ENCODE peak calls at places on chromosomes 16 and 17, in seven cellular contexts. J, L, Q, M, V, P and H are unnamed samples.

GRCh38 chr17:46212634-46213435 is 19.6 kb upstream of the KANSL1 start:
- DNase-seq in P (no peak), J (peak; percentile 48), M (peak; percentile 76), Q (peak; percentile 77), L (no peak), V (peak; percentile 66), H (peak; percentile 73)

GRCh38 chr17:79272666-79273219 is 198.1 kb downstream of the ENGASE start:
- DNase-seq in L (no peak), V (no peak), M (peak; percentile 16), Q (peak; percentile 85), P (no peak), J (peak; percentile 31), H (no peak)

GRCh38 chr16:51900221-51900780 is 646.6 kb downstream of the TOX3 start:
- DNase-seq in M (no peak), Q (no peak), L (no peak), V (no peak), P (no peak), J (no peak), H (no peak)

GRCh38 chr16:55037051-55037450 is 106.4 kb downstream of the IRX5 start:
- DNase-seq in Q (no peak), J (no peak), V (no peak), L (peak; percentile 8), P (no peak), M (no peak), H (no peak)

GRCh38 chr17:81589612-81590011 is 37.5 kb upstream of the FAAP100 start:
- DNase-seq in V (no peak), P (no peak), Q (no peak), M (no peak), L (no peak), J (no peak), H (no peak)

GRCh38 chr17:69607162-69607834 is 192.8 kb downstream of the MAP2K6 start:
- DNase-seq in J (peak; percentile 57), V (no peak), M (peak; percentile 68), L (peak; percentile 70), P (peak; percentile 45), Q (peak; percentile 62), H (peak; percentile 16)

GRCh38 chr17:64732336-64733006 is 70.4 kb upstream of the SMURF2 start:
- DNase-seq in P (no peak), M (peak; percentile 58), V (peak; percentile 2), J (no peak), Q (peak; percentile 77), L (no peak), H (no peak)

GRCh38 chr16:48487287-48487686 is 102.1 kb upstream of the SIAH1 start:
- DNase-seq in L (no peak), V (no peak), Q (no peak), J (no peak), P (no peak), M (no peak), H (no peak)

GRCh38 chr16:86289907-86290306 is 220.4 kb upstream of the FOXF1 start:
- DNase-seq in M (no peak), Q (no peak), V (no peak), L (no peak), P (no peak), J (no peak), H (no peak)

GRCh38 chr16:12327971-12328726 is 351.6 kb downstream of the SNX29 start:
- DNase-seq in L (no peak), J (no peak), Q (no peak), P (no peak), M (no peak), V (no peak), H (no peak)

GRCh38 chr16:87326151-87326571 is 9.0 kb upstream of the C16orf95 start:
- DNase-seq in V (no peak), J (no peak), L (no peak), Q (no peak), P (no peak), M (no peak), H (no peak)

GRCh38 chr17:16945513-16946201 is 26.3 kb downstream of the TNFRSF13B start:
- DNase-seq in L (peak; percentile 66), M (no peak), V (no peak), Q (peak; percentile 35), J (peak; percentile 7), P (no peak), H (no peak)
- TF ChIP-seq JUND in L (no peak), M (no peak), V (no peak), Q (no peak), J (no peak), P (no peak), H (no peak)

GRCh38 chr17:57482657-57483056 is 226.3 kb downstream of the MSI2 start:
- DNase-seq in J (no peak), M (no peak), L (no peak), P (no peak), V (no peak), Q (no peak), H (no peak)
- TF ChIP-seq JUND in J (no peak), M (no peak), L (no peak), P (no peak), V (no peak), Q (peak; percentile 48), H (no peak)

GRCh38 chr17:142102-142661 is 4.8 kb downstream of the SCGB1C2 start:
- DNase-seq in M (peak; percentile 20), V (no peak), L (no peak), J (peak; percentile 21), Q (peak; percentile 84), P (no peak), H (no peak)
- TF ChIP-seq JUND in M (no peak), V (no peak), L (no peak), J (no peak), Q (no peak), P (no peak), H (no peak)

DNA sequence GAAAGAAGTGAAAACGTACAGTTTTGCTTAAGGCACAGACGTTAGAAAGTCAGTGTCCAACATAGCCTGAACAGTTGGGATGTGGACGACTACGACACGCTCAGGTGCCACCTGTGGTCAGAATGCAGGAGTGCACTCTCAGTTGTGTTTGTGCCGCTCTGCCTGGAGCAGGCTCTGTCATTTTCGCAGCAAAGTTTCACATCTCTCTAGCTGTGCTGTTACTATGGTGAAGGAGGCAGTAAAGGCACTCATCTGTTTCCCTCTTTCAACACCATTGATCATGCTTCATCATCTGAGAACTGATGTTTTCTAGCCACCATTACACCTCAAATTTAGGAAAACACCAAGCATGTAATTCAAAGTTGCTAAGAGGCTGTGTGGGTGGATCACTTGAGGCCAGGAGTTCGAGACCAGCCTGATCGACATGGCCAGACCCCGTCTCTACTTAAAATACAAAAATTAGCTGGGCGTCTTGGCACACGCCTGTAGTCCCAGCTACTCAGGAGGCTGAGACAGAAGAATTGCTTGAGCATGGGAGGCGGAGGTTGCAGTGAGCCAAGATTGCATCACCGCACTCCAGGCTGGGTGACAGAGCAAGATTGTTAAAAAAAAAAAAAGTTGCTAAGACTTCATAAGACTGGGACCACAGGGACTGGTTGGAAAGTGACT is 44.9 kb upstream of the DNAJA2 start:
- DNase-seq in M (peak; percentile 73), P (peak; percentile 98), J (peak; percentile 71), V (peak; percentile 58), Q (peak; percentile 76), L (no peak), H (peak; percentile 82)
- TF ChIP-seq JUND in M (no peak), P (no peak), J (no peak), V (no peak), Q (no peak), L (no peak), H (no peak)

GRCh38 chr17:31319253-31319661 is 2.2 kb downstream of the EVI2A start:
- DNase-seq in J (no peak), Q (no peak), L (no peak), P (peak; percentile 72), M (no peak), V (no peak), H (no peak)

GRCh38 chr17:31321481-31321880 is at the start of gene EVI2A:
- DNase-seq in P (peak; percentile 69), M (no peak), Q (no peak), L (no peak), V (no peak), J (no peak), H (no peak)

GRCh38 chr17:31321971-31322370 is 549 bp upstream of the EVI2A start:
- DNase-seq in J (no peak), M (no peak), P (no peak), V (no peak), Q (no peak), L (no peak), H (no peak)

GRCh38 chr17:31320231-31320630 is 1.2 kb downstream of the EVI2A start:
- DNase-seq in L (no peak), Q (no peak), J (no peak), P (no peak), M (no peak), V (no peak), H (no peak)

GRCh38 chr17:31320791-31321190 is 631 bp downstream of the EVI2A start:
- DNase-seq in P (no peak), J (no peak), M (no peak), Q (peak; percentile 10), L (no peak), V (no peak), H (no peak)
- TF ChIP-seq JUND in P (no peak), J (no peak), M (no peak), Q (no peak), L (no peak), V (no peak), H (no peak)